ENCODE peak calls at places on chromosomes 1 and 21, in five cellular contexts. I is A172, V is MCF 10A, C is HTR-8/SVneo, O is NCI-H1092. U is an unnamed sample.
A peak's percentile ranks its signal among the peaks of the same experiment; 100 is the strongest.

GRCh38 chr21:41653944-41654625 is 112.8 kb downstream of the RIPK4 start:
- DNase-seq in O (no peak), V (peak; percentile 74), I (peak; percentile 66), C (no peak), U (no peak)

GRCh38 chr1:193185861-193186714 is at the start of gene B3GALT2:
- DNase-seq in I (peak; percentile 56), C (peak; percentile 30), O (peak; percentile 88), V (peak; percentile 39), U (no peak)

GRCh38 chr1:211490038-211490678 is 1.8 kb downstream of the RD3 start:
- DNase-seq in I (no peak), O (no peak), C (no peak), V (no peak), U (no peak)

GRCh38 chr1:112040891-112041740 is 51.6 kb upstream of the KCND3 start:
- DNase-seq in I (no peak), V (no peak), O (no peak), C (no peak), U (no peak)

GRCh38 chr1:223726380-223727001 is 14.2 kb downstream of the CAPN2 start:
- DNase-seq in O (no peak), I (peak; percentile 100), C (peak; percentile 91), V (peak; percentile 100), U (peak; percentile 95)

GRCh38 chr1:35894183-35894582 is 11.2 kb downstream of the AGO1 start:
- DNase-seq in I (peak; percentile 51), C (no peak), V (no peak), O (no peak), U (no peak)

GRCh38 chr1:65812065-65812464 is 19.4 kb downstream of the PDE4B start:
- DNase-seq in I (peak; percentile 74), V (peak; percentile 83), C (no peak), O (no peak), U (peak; percentile 55)

GRCh38 chr1:51661081-51661518 is 44.2 kb downstream of the OSBPL9 start:
- DNase-seq in O (no peak), I (peak; percentile 88), C (peak; percentile 59), V (peak; percentile 89), U (peak; percentile 79)

GRCh38 chr1:153540394-153541361 is at the start of gene S100A5:
- DNase-seq in V (peak; percentile 70), C (no peak), I (peak; percentile 97), O (no peak), U (peak; percentile 81)

GRCh38 chr1:175885247-175885646 is 141.9 kb upstream of the TNR start:
- DNase-seq in V (no peak), C (no peak), I (no peak), O (no peak), U (no peak)

GRCh38 chr1:51175278-51175677 is 60.8 kb upstream of the RNF11 start:
- DNase-seq in O (no peak), V (peak; percentile 42), C (no peak), I (no peak), U (no peak)

GRCh38 chr1:208500379-208500778 is 256.2 kb upstream of the PLXNA2 start:
- DNase-seq in I (no peak), C (no peak), V (no peak), O (no peak), U (no peak)

GRCh38 chr1:25088946-25089345 is 143.4 kb downstream of the SYF2 start:
- DNase-seq in O (no peak), C (no peak), V (no peak), I (no peak), U (no peak)

GRCh38 chr1:9700340-9700739 is 48.8 kb downstream of the PIK3CD start:
- DNase-seq in O (no peak), I (peak; percentile 76), C (peak; percentile 61), V (peak; percentile 54), U (peak; percentile 86)

GRCh38 chr1:87170151-87170550 is 158.5 kb upstream of the LMO4 start:
- DNase-seq in C (no peak), V (no peak), O (no peak), I (no peak), U (no peak)

GRCh38 chr1:170044187-170044586 is 30.3 kb downstream of the KIFAP3 start:
- DNase-seq in C (no peak), I (no peak), V (no peak), O (no peak), U (no peak)

GRCh38 chr1:121546830-121547680 is 362.3 kb downstream of the SRGAP2C start:
- DNase-seq in V (no peak), O (no peak), I (peak; percentile 81), C (no peak), U (no peak)

GRCh38 chr1:209601809-209602657 is 18.5 kb downstream of the CAMK1G start:
- DNase-seq in I (peak; percentile 62), C (peak; percentile 42), V (peak; percentile 90), O (no peak), U (peak; percentile 61)

GRCh38 chr1:109762039-109762585 is 1.6 kb downstream of the EPS8L3 start:
- DNase-seq in O (no peak), I (no peak), C (no peak), V (no peak), U (no peak)

GRCh38 chr1:169106921-169107672 is 607 bp downstream of the ATP1B1 start:
- DNase-seq in V (peak; percentile 58), I (peak; percentile 41), C (no peak), O (no peak), U (peak; percentile 48)

GRCh38 chr1:4028139-4028501 is 128.0 kb upstream of the C1orf174 start:
- DNase-seq in I (no peak), O (no peak), C (no peak), V (no peak), U (no peak)

GRCh38 chr1:29925058-29925457 is 688.7 kb downstream of the PTPRU start:
- DNase-seq in I (no peak), V (no peak), O (no peak), C (no peak), U (no peak)

GRCh38 chr1:58324551-58324950 is 222.0 kb downstream of the OMA1 start:
- DNase-seq in I (no peak), V (no peak), O (no peak), C (no peak), U (no peak)

GRCh38 chr1:157993179-157994080 is at the start of gene KIRREL1:
- DNase-seq in I (peak; percentile 56), C (no peak), O (no peak), V (peak; percentile 66), U (peak; percentile 75)

GRCh38 chr1:19602486-19602885 is 41.6 kb upstream of the NBL1 start:
- DNase-seq in I (no peak), V (no peak), O (no peak), C (no peak), U (no peak)